ENCODE peak calls at places on chromosomes 1 and 21, in nine cellular contexts. One of them, this sample, is unnamed. For H3K36me3, the result is how much of the 10 kb centered on the place peaks cover.

GRCh38 chr1:228646717-228647522 is 88.4 kb upstream of the RHOU start:
- DNase-seq in heart right ventricle: no peak
- DNase-seq in tibial artery: no peak
- DNase-seq in ovary: peak
- DNase-seq in SK-N-SH: peak
- DNase-seq in spleen: peak
- DNase-seq in naive thymus-derived CD4-positive, alpha-beta T cell: peak
- DNase-seq in mammary epithelial cell: peak
- DNase-seq in neuronal stem cell: peak
- DNase-seq in this sample: no peak

GRCh38 chr1:11729498-11730428 is 6.2 kb upstream of the AGTRAP start:
- DNase-seq in SK-N-SH: no peak
- DNase-seq in heart right ventricle: no peak
- DNase-seq in naive thymus-derived CD4-positive, alpha-beta T cell: no peak
- DNase-seq in mammary epithelial cell: no peak
- DNase-seq in neuronal stem cell: no peak
- DNase-seq in tibial artery: no peak
- DNase-seq in spleen: peak
- DNase-seq in ovary: no peak
- DNase-seq in this sample: no peak

GRCh38 chr1:172894345-172895049 is 156.2 kb downstream of the TNFSF18 start:
- DNase-seq in mammary epithelial cell: no peak
- DNase-seq in spleen: no peak
- DNase-seq in neuronal stem cell: no peak
- DNase-seq in tibial artery: no peak
- DNase-seq in naive thymus-derived CD4-positive, alpha-beta T cell: no peak
- DNase-seq in ovary: no peak
- DNase-seq in SK-N-SH: no peak
- DNase-seq in heart right ventricle: no peak
- DNase-seq in this sample: no peak

GRCh38 chr1:26574690-26575349 is 45.3 kb downstream of the RPS6KA1 start:
- DNase-seq in ovary: no peak
- DNase-seq in neuronal stem cell: no peak
- DNase-seq in tibial artery: no peak
- DNase-seq in SK-N-SH: no peak
- DNase-seq in naive thymus-derived CD4-positive, alpha-beta T cell: no peak
- DNase-seq in mammary epithelial cell: no peak
- DNase-seq in heart right ventricle: no peak
- DNase-seq in spleen: peak
- DNase-seq in this sample: peak

GRCh38 chr1:66033781-66034180 is 241.1 kb downstream of the PDE4B start:
- DNase-seq in spleen: no peak
- DNase-seq in heart right ventricle: no peak
- DNase-seq in tibial artery: no peak
- DNase-seq in neuronal stem cell: no peak
- DNase-seq in SK-N-SH: no peak
- DNase-seq in ovary: no peak
- DNase-seq in naive thymus-derived CD4-positive, alpha-beta T cell: no peak
- DNase-seq in mammary epithelial cell: peak
- DNase-seq in this sample: no peak

GRCh38 chr1:180071760-180072159 is 82.9 kb upstream of the QSOX1 start:
- DNase-seq in SK-N-SH: no peak
- DNase-seq in mammary epithelial cell: no peak
- DNase-seq in tibial artery: no peak
- DNase-seq in spleen: no peak
- DNase-seq in neuronal stem cell: no peak
- DNase-seq in heart right ventricle: no peak
- DNase-seq in ovary: no peak
- DNase-seq in naive thymus-derived CD4-positive, alpha-beta T cell: no peak
- DNase-seq in this sample: no peak

GRCh38 chr1:5983361-5984103 is 8.7 kb downstream of the NPHP4 start:
- DNase-seq in mammary epithelial cell: peak
- DNase-seq in spleen: no peak
- DNase-seq in tibial artery: no peak
- DNase-seq in heart right ventricle: no peak
- DNase-seq in ovary: no peak
- DNase-seq in SK-N-SH: no peak
- DNase-seq in naive thymus-derived CD4-positive, alpha-beta T cell: no peak
- DNase-seq in neuronal stem cell: no peak
- DNase-seq in this sample: no peak

GRCh38 chr1:215710340-215710971 is 143.4 kb downstream of the KCTD3 start:
- DNase-seq in ovary: no peak
- DNase-seq in neuronal stem cell: peak
- DNase-seq in heart right ventricle: no peak
- DNase-seq in spleen: no peak
- DNase-seq in tibial artery: no peak
- DNase-seq in mammary epithelial cell: peak
- DNase-seq in SK-N-SH: peak
- DNase-seq in naive thymus-derived CD4-positive, alpha-beta T cell: no peak
- DNase-seq in this sample: no peak

GRCh38 chr1:247857069-247857985 is at the start of gene TRIM58:
- DNase-seq in ovary: no peak
- DNase-seq in heart right ventricle: no peak
- DNase-seq in naive thymus-derived CD4-positive, alpha-beta T cell: no peak
- DNase-seq in tibial artery: no peak
- DNase-seq in spleen: peak
- DNase-seq in mammary epithelial cell: peak
- DNase-seq in neuronal stem cell: peak
- DNase-seq in SK-N-SH: peak
- DNase-seq in this sample: no peak

GRCh38 chr21:43734830-43735229 is 15.9 kb downstream of the PDXK start:
- DNase-seq in heart right ventricle: no peak
- DNase-seq in neuronal stem cell: no peak
- DNase-seq in naive thymus-derived CD4-positive, alpha-beta T cell: no peak
- DNase-seq in SK-N-SH: no peak
- DNase-seq in spleen: no peak
- DNase-seq in tibial artery: no peak
- DNase-seq in mammary epithelial cell: no peak
- DNase-seq in ovary: no peak
- DNase-seq in this sample: peak

GRCh38 chr1:53138991-53139884 is 3.2 kb downstream of the SLC1A7 start:
- DNase-seq in heart right ventricle: no peak
- DNase-seq in neuronal stem cell: no peak
- DNase-seq in spleen: peak
- DNase-seq in tibial artery: no peak
- DNase-seq in ovary: no peak
- DNase-seq in mammary epithelial cell: no peak
- DNase-seq in SK-N-SH: no peak
- DNase-seq in naive thymus-derived CD4-positive, alpha-beta T cell: no peak
- DNase-seq in this sample: no peak

GRCh38 chr1:5754817-5755551 is 237.2 kb downstream of the NPHP4 start:
- DNase-seq in mammary epithelial cell: no peak
- DNase-seq in tibial artery: peak
- DNase-seq in neuronal stem cell: no peak
- DNase-seq in ovary: no peak
- DNase-seq in spleen: peak
- DNase-seq in SK-N-SH: no peak
- DNase-seq in naive thymus-derived CD4-positive, alpha-beta T cell: no peak
- DNase-seq in heart right ventricle: no peak
- DNase-seq in this sample: no peak

GRCh38 chr1:114668373-114668772 is 1.5 kb downstream of the DENND2C start:
- DNase-seq in spleen: no peak
- DNase-seq in naive thymus-derived CD4-positive, alpha-beta T cell: no peak
- DNase-seq in ovary: no peak
- DNase-seq in SK-N-SH: no peak
- DNase-seq in mammary epithelial cell: no peak
- DNase-seq in tibial artery: no peak
- DNase-seq in neuronal stem cell: no peak
- DNase-seq in heart right ventricle: no peak
- DNase-seq in this sample: no peak

GRCh38 chr1:161238039-161238473 is at the start of gene NR1I3:
- DNase-seq in neuronal stem cell: no peak
- DNase-seq in spleen: no peak
- DNase-seq in mammary epithelial cell: peak
- DNase-seq in ovary: no peak
- DNase-seq in naive thymus-derived CD4-positive, alpha-beta T cell: no peak
- DNase-seq in tibial artery: no peak
- DNase-seq in SK-N-SH: no peak
- DNase-seq in heart right ventricle: no peak
- DNase-seq in this sample: no peak

GRCh38 chr1:114458208-114458777 is 52.7 kb downstream of the TRIM33 start:
- DNase-seq in SK-N-SH: no peak
- DNase-seq in naive thymus-derived CD4-positive, alpha-beta T cell: no peak
- DNase-seq in mammary epithelial cell: peak
- DNase-seq in heart right ventricle: no peak
- DNase-seq in tibial artery: no peak
- DNase-seq in neuronal stem cell: no peak
- DNase-seq in spleen: no peak
- DNase-seq in ovary: no peak
- DNase-seq in this sample: no peak

GRCh38 chr1:16905112-16905855 is 9.5 kb downstream of the RNU1-2 start:
- DNase-seq in neuronal stem cell: peak
- DNase-seq in SK-N-SH: no peak
- DNase-seq in naive thymus-derived CD4-positive, alpha-beta T cell: peak
- DNase-seq in heart right ventricle: no peak
- DNase-seq in ovary: no peak
- DNase-seq in mammary epithelial cell: peak
- DNase-seq in tibial artery: peak
- DNase-seq in spleen: no peak
- DNase-seq in this sample: no peak

GRCh38 chr1:67407498-67407897 is 22.7 kb downstream of the SERBP1 start:
- DNase-seq in neuronal stem cell: no peak
- DNase-seq in tibial artery: no peak
- DNase-seq in naive thymus-derived CD4-positive, alpha-beta T cell: no peak
- DNase-seq in SK-N-SH: no peak
- DNase-seq in mammary epithelial cell: no peak
- DNase-seq in ovary: no peak
- DNase-seq in heart right ventricle: no peak
- DNase-seq in spleen: no peak
- DNase-seq in this sample: no peak

GRCh38 chr1:43974443-43975248 is at the start of gene ATP6V0B:
- DNase-seq in heart right ventricle: peak
- DNase-seq in tibial artery: peak
- DNase-seq in mammary epithelial cell: peak
- DNase-seq in SK-N-SH: peak
- DNase-seq in neuronal stem cell: peak
- DNase-seq in spleen: peak
- DNase-seq in ovary: peak
- DNase-seq in naive thymus-derived CD4-positive, alpha-beta T cell: peak
- DNase-seq in this sample: peak
- H3K36me3 ChIP-seq in heart right ventricle: under half
- H3K36me3 ChIP-seq in tibial artery: under half
- H3K36me3 ChIP-seq in mammary epithelial cell: under half
- H3K36me3 ChIP-seq in SK-N-SH: under half
- H3K36me3 ChIP-seq in neuronal stem cell: under half
- H3K36me3 ChIP-seq in spleen: half or more
- H3K36me3 ChIP-seq in ovary: under half
- H3K36me3 ChIP-seq in naive thymus-derived CD4-positive, alpha-beta T cell: under half
- H3K36me3 ChIP-seq in this sample: under half

DNA sequence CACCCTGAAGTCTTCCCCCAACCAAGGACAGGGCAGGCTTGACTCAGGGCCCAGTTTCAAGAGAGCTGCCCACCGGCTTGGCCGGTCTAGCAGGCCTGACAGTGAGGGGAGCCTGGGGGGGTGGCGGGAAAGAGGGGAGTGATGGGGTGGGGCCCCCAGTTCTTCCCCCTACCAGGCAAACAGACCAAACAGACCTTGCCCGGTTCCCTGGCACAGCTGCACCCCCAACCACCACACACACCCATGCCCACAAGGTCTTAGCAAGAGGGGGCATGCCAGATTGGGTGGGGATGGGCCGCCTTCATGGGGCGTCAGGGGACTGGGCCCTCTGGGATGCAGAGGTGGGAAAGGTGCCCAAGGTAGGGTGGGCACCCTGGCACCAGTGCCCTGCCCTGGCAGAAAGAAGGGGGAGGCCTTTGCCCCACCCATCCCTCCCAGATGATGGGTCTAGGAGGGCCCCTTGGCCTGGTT is 8.9 kb downstream of the ZBTB7B start:
- DNase-seq in tibial artery: no peak
- DNase-seq in SK-N-SH: no peak
- DNase-seq in neuronal stem cell: no peak
- DNase-seq in heart right ventricle: no peak
- DNase-seq in naive thymus-derived CD4-positive, alpha-beta T cell: no peak
- DNase-seq in spleen: peak
- DNase-seq in ovary: no peak
- DNase-seq in mammary epithelial cell: no peak
- DNase-seq in this sample: no peak
- H3K36me3 ChIP-seq in tibial artery: under half
- H3K36me3 ChIP-seq in SK-N-SH: under half
- H3K36me3 ChIP-seq in neuronal stem cell: under half
- H3K36me3 ChIP-seq in heart right ventricle: under half
- H3K36me3 ChIP-seq in naive thymus-derived CD4-positive, alpha-beta T cell: under half
- H3K36me3 ChIP-seq in spleen: under half
- H3K36me3 ChIP-seq in ovary: under half
- H3K36me3 ChIP-seq in mammary epithelial cell: under half
- H3K36me3 ChIP-seq in this sample: under half

GRCh38 chr1:235124665-235125064 is 4.0 kb downstream of the TOMM20 start:
- DNase-seq in ovary: no peak
- DNase-seq in naive thymus-derived CD4-positive, alpha-beta T cell: no peak
- DNase-seq in neuronal stem cell: no peak
- DNase-seq in heart right ventricle: no peak
- DNase-seq in mammary epithelial cell: no peak
- DNase-seq in spleen: no peak
- DNase-seq in tibial artery: no peak
- DNase-seq in SK-N-SH: no peak
- DNase-seq in this sample: no peak

GRCh38 chr1:235127774-235128452 is 724 bp downstream of the TOMM20 start:
- DNase-seq in tibial artery: no peak
- DNase-seq in heart right ventricle: no peak
- DNase-seq in neuronal stem cell: no peak
- DNase-seq in SK-N-SH: no peak
- DNase-seq in spleen: no peak
- DNase-seq in naive thymus-derived CD4-positive, alpha-beta T cell: peak
- DNase-seq in ovary: no peak
- DNase-seq in mammary epithelial cell: peak
- DNase-seq in this sample: no peak

GRCh38 chr1:235122348-235122747 is 6.3 kb downstream of the TOMM20 start:
- DNase-seq in ovary: no peak
- DNase-seq in naive thymus-derived CD4-positive, alpha-beta T cell: no peak
- DNase-seq in mammary epithelial cell: no peak
- DNase-seq in heart right ventricle: no peak
- DNase-seq in SK-N-SH: no peak
- DNase-seq in neuronal stem cell: no peak
- DNase-seq in spleen: no peak
- DNase-seq in tibial artery: no peak
- DNase-seq in this sample: no peak

GRCh38 chr1:235127203-235127602 is 1.4 kb downstream of the TOMM20 start:
- DNase-seq in neuronal stem cell: no peak
- DNase-seq in mammary epithelial cell: peak
- DNase-seq in tibial artery: no peak
- DNase-seq in SK-N-SH: no peak
- DNase-seq in naive thymus-derived CD4-positive, alpha-beta T cell: no peak
- DNase-seq in heart right ventricle: no peak
- DNase-seq in spleen: no peak
- DNase-seq in ovary: no peak
- DNase-seq in this sample: no peak

GRCh38 chr1:235124111-235124510 is 4.5 kb downstream of the TOMM20 start:
- DNase-seq in naive thymus-derived CD4-positive, alpha-beta T cell: no peak
- DNase-seq in SK-N-SH: no peak
- DNase-seq in spleen: no peak
- DNase-seq in tibial artery: no peak
- DNase-seq in heart right ventricle: no peak
- DNase-seq in ovary: no peak
- DNase-seq in neuronal stem cell: no peak
- DNase-seq in mammary epithelial cell: no peak
- DNase-seq in this sample: no peak
- H3K36me3 ChIP-seq in naive thymus-derived CD4-positive, alpha-beta T cell: under half
- H3K36me3 ChIP-seq in SK-N-SH: under half
- H3K36me3 ChIP-seq in spleen: half or more
- H3K36me3 ChIP-seq in tibial artery: under half
- H3K36me3 ChIP-seq in heart right ventricle: under half
- H3K36me3 ChIP-seq in ovary: under half
- H3K36me3 ChIP-seq in neuronal stem cell: under half
- H3K36me3 ChIP-seq in mammary epithelial cell: under half
- H3K36me3 ChIP-seq in this sample: under half

GRCh38 chr1:155018617-155019348 is 14.8 kb downstream of the DCST2 start:
- DNase-seq in neuronal stem cell: peak
- DNase-seq in naive thymus-derived CD4-positive, alpha-beta T cell: no peak
- DNase-seq in mammary epithelial cell: no peak
- DNase-seq in heart right ventricle: no peak
- DNase-seq in SK-N-SH: no peak
- DNase-seq in spleen: no peak
- DNase-seq in tibial artery: peak
- DNase-seq in ovary: no peak
- DNase-seq in this sample: no peak
- H3K36me3 ChIP-seq in neuronal stem cell: under half
- H3K36me3 ChIP-seq in naive thymus-derived CD4-positive, alpha-beta T cell: under half
- H3K36me3 ChIP-seq in mammary epithelial cell: under half
- H3K36me3 ChIP-seq in heart right ventricle: under half
- H3K36me3 ChIP-seq in SK-N-SH: under half
- H3K36me3 ChIP-seq in spleen: under half
- H3K36me3 ChIP-seq in tibial artery: under half
- H3K36me3 ChIP-seq in ovary: under half
- H3K36me3 ChIP-seq in this sample: under half

This sample was measured in lung.